ENCODE peak calls at places on chromosomes 7 and 10, in nine cellular contexts. One of them, this sample, is unnamed.
A peak's percentile ranks its signal among the peaks of the same experiment; 100 is the strongest.

GRCh38 chr10:77301305-77301730 is 336.3 kb downstream of the KCNMA1 start:
- DNase-seq in stimulated activated naive B cell treated with anti-CD40 and anti-IgM and Interleukin-4, amounts not matched to agents 10 μg/mL and 1 μg/mL and 100 μg/mL, for 72 hours: no peak
- DNase-seq in activated T-cell treated with anti-CD3 and anti-CD28 coated beads for 24 hours: no peak
- DNase-seq in stomach: no peak
- DNase-seq in activated gamma-delta T cell treated with anti-CD3 and anti-CD28 coated beads, Interleukin-2, amount 50 U/mL, for 16 hours: no peak
- DNase-seq in upper lobe of right lung: no peak
- DNase-seq in activated CD4-positive, alpha-beta T cell treated with anti-CD3 and anti-CD28 coated beads, Interleukin-2, amount 10 ng/mL, durations not matched to agents 7 days and 5 days: no peak
- DNase-seq in neuronal stem cell: no peak
- DNase-seq in NCI-H187: no peak
- DNase-seq in this sample: no peak

GRCh38 chr10:109156396-109156795 is 766.9 kb downstream of the XPNPEP1 start:
- DNase-seq in stomach: no peak
- DNase-seq in activated T-cell treated with anti-CD3 and anti-CD28 coated beads for 24 hours: no peak
- DNase-seq in stimulated activated naive B cell treated with anti-CD40 and anti-IgM and Interleukin-4, amounts not matched to agents 10 μg/mL and 1 μg/mL and 100 μg/mL, for 72 hours: no peak
- DNase-seq in upper lobe of right lung: no peak
- DNase-seq in activated CD4-positive, alpha-beta T cell treated with anti-CD3 and anti-CD28 coated beads, Interleukin-2, amount 10 ng/mL, durations not matched to agents 7 days and 5 days: no peak
- DNase-seq in NCI-H187: no peak
- DNase-seq in neuronal stem cell: no peak
- DNase-seq in activated gamma-delta T cell treated with anti-CD3 and anti-CD28 coated beads, Interleukin-2, amount 50 U/mL, for 16 hours: no peak
- DNase-seq in this sample: no peak

GRCh38 chr7:105429746-105430612 is 41.3 kb upstream of the SRPK2 start:
- DNase-seq in neuronal stem cell: no peak
- DNase-seq in upper lobe of right lung: peak; percentile 36
- DNase-seq in activated T-cell treated with anti-CD3 and anti-CD28 coated beads for 24 hours: peak; percentile 30
- DNase-seq in NCI-H187: no peak
- DNase-seq in stomach: peak; percentile 68
- DNase-seq in activated gamma-delta T cell treated with anti-CD3 and anti-CD28 coated beads, Interleukin-2, amount 50 U/mL, for 16 hours: peak; percentile 28
- DNase-seq in activated CD4-positive, alpha-beta T cell treated with anti-CD3 and anti-CD28 coated beads, Interleukin-2, amount 10 ng/mL, durations not matched to agents 7 days and 5 days: peak; percentile 72
- DNase-seq in stimulated activated naive B cell treated with anti-CD40 and anti-IgM and Interleukin-4, amounts not matched to agents 10 μg/mL and 1 μg/mL and 100 μg/mL, for 72 hours: no peak
- DNase-seq in this sample: peak; percentile 32

GRCh38 chr7:36037121-36037662 is 115.9 kb upstream of the EEPD1 start:
- DNase-seq in neuronal stem cell: no peak
- DNase-seq in stomach: peak; percentile 77
- DNase-seq in activated T-cell treated with anti-CD3 and anti-CD28 coated beads for 24 hours: no peak
- DNase-seq in activated CD4-positive, alpha-beta T cell treated with anti-CD3 and anti-CD28 coated beads, Interleukin-2, amount 10 ng/mL, durations not matched to agents 7 days and 5 days: no peak
- DNase-seq in NCI-H187: no peak
- DNase-seq in activated gamma-delta T cell treated with anti-CD3 and anti-CD28 coated beads, Interleukin-2, amount 50 U/mL, for 16 hours: no peak
- DNase-seq in stimulated activated naive B cell treated with anti-CD40 and anti-IgM and Interleukin-4, amounts not matched to agents 10 μg/mL and 1 μg/mL and 100 μg/mL, for 72 hours: no peak
- DNase-seq in upper lobe of right lung: no peak
- DNase-seq in this sample: no peak

GRCh38 chr10:89118091-89118490 is 89.0 kb downstream of the CH25H start:
- DNase-seq in neuronal stem cell: no peak
- DNase-seq in stimulated activated naive B cell treated with anti-CD40 and anti-IgM and Interleukin-4, amounts not matched to agents 10 μg/mL and 1 μg/mL and 100 μg/mL, for 72 hours: no peak
- DNase-seq in NCI-H187: no peak
- DNase-seq in activated CD4-positive, alpha-beta T cell treated with anti-CD3 and anti-CD28 coated beads, Interleukin-2, amount 10 ng/mL, durations not matched to agents 7 days and 5 days: no peak
- DNase-seq in stomach: no peak
- DNase-seq in upper lobe of right lung: no peak
- DNase-seq in activated gamma-delta T cell treated with anti-CD3 and anti-CD28 coated beads, Interleukin-2, amount 50 U/mL, for 16 hours: no peak
- DNase-seq in activated T-cell treated with anti-CD3 and anti-CD28 coated beads for 24 hours: no peak
- DNase-seq in this sample: no peak

GRCh38 chr7:101924171-101924570 is 106.7 kb downstream of the CUX1 start:
- DNase-seq in activated gamma-delta T cell treated with anti-CD3 and anti-CD28 coated beads, Interleukin-2, amount 50 U/mL, for 16 hours: no peak
- DNase-seq in neuronal stem cell: no peak
- DNase-seq in stomach: no peak
- DNase-seq in activated CD4-positive, alpha-beta T cell treated with anti-CD3 and anti-CD28 coated beads, Interleukin-2, amount 10 ng/mL, durations not matched to agents 7 days and 5 days: no peak
- DNase-seq in NCI-H187: no peak
- DNase-seq in activated T-cell treated with anti-CD3 and anti-CD28 coated beads for 24 hours: peak; percentile 7
- DNase-seq in stimulated activated naive B cell treated with anti-CD40 and anti-IgM and Interleukin-4, amounts not matched to agents 10 μg/mL and 1 μg/mL and 100 μg/mL, for 72 hours: no peak
- DNase-seq in upper lobe of right lung: no peak
- DNase-seq in this sample: no peak

GRCh38 chr10:26438534-26439269 is 561 bp downstream of the APBB1IP start:
- DNase-seq in neuronal stem cell: no peak
- DNase-seq in stomach: no peak
- DNase-seq in activated CD4-positive, alpha-beta T cell treated with anti-CD3 and anti-CD28 coated beads, Interleukin-2, amount 10 ng/mL, durations not matched to agents 7 days and 5 days: peak; percentile 77
- DNase-seq in activated gamma-delta T cell treated with anti-CD3 and anti-CD28 coated beads, Interleukin-2, amount 50 U/mL, for 16 hours: peak; percentile 56
- DNase-seq in activated T-cell treated with anti-CD3 and anti-CD28 coated beads for 24 hours: peak; percentile 62
- DNase-seq in upper lobe of right lung: peak; percentile 87
- DNase-seq in NCI-H187: no peak
- DNase-seq in stimulated activated naive B cell treated with anti-CD40 and anti-IgM and Interleukin-4, amounts not matched to agents 10 μg/mL and 1 μg/mL and 100 μg/mL, for 72 hours: peak; percentile 74
- DNase-seq in this sample: no peak

GRCh38 chr10:71757450-71757918 is 15.8 kb downstream of the VSIR start:
- DNase-seq in stimulated activated naive B cell treated with anti-CD40 and anti-IgM and Interleukin-4, amounts not matched to agents 10 μg/mL and 1 μg/mL and 100 μg/mL, for 72 hours: no peak
- DNase-seq in NCI-H187: no peak
- DNase-seq in activated gamma-delta T cell treated with anti-CD3 and anti-CD28 coated beads, Interleukin-2, amount 50 U/mL, for 16 hours: no peak
- DNase-seq in neuronal stem cell: no peak
- DNase-seq in activated T-cell treated with anti-CD3 and anti-CD28 coated beads for 24 hours: no peak
- DNase-seq in stomach: no peak
- DNase-seq in activated CD4-positive, alpha-beta T cell treated with anti-CD3 and anti-CD28 coated beads, Interleukin-2, amount 10 ng/mL, durations not matched to agents 7 days and 5 days: no peak
- DNase-seq in upper lobe of right lung: no peak
- DNase-seq in this sample: no peak

GRCh38 chr7:151254851-151255250 is 6.4 kb upstream of the SMARCD3 start:
- DNase-seq in activated T-cell treated with anti-CD3 and anti-CD28 coated beads for 24 hours: no peak
- DNase-seq in neuronal stem cell: no peak
- DNase-seq in NCI-H187: no peak
- DNase-seq in activated gamma-delta T cell treated with anti-CD3 and anti-CD28 coated beads, Interleukin-2, amount 50 U/mL, for 16 hours: no peak
- DNase-seq in stomach: no peak
- DNase-seq in upper lobe of right lung: no peak
- DNase-seq in activated CD4-positive, alpha-beta T cell treated with anti-CD3 and anti-CD28 coated beads, Interleukin-2, amount 10 ng/mL, durations not matched to agents 7 days and 5 days: no peak
- DNase-seq in stimulated activated naive B cell treated with anti-CD40 and anti-IgM and Interleukin-4, amounts not matched to agents 10 μg/mL and 1 μg/mL and 100 μg/mL, for 72 hours: no peak
- DNase-seq in this sample: no peak

GRCh38 chr10:34526758-34527730 is 288.1 kb downstream of the PARD3 start:
- DNase-seq in stimulated activated naive B cell treated with anti-CD40 and anti-IgM and Interleukin-4, amounts not matched to agents 10 μg/mL and 1 μg/mL and 100 μg/mL, for 72 hours: no peak
- DNase-seq in stomach: no peak
- DNase-seq in neuronal stem cell: peak; percentile 70
- DNase-seq in upper lobe of right lung: no peak
- DNase-seq in activated CD4-positive, alpha-beta T cell treated with anti-CD3 and anti-CD28 coated beads, Interleukin-2, amount 10 ng/mL, durations not matched to agents 7 days and 5 days: no peak
- DNase-seq in activated gamma-delta T cell treated with anti-CD3 and anti-CD28 coated beads, Interleukin-2, amount 50 U/mL, for 16 hours: no peak
- DNase-seq in activated T-cell treated with anti-CD3 and anti-CD28 coated beads for 24 hours: no peak
- DNase-seq in NCI-H187: no peak
- DNase-seq in this sample: no peak

GRCh38 chr10:109996225-109996624 is 11.6 kb upstream of the ADD3 start:
- DNase-seq in activated CD4-positive, alpha-beta T cell treated with anti-CD3 and anti-CD28 coated beads, Interleukin-2, amount 10 ng/mL, durations not matched to agents 7 days and 5 days: no peak
- DNase-seq in activated gamma-delta T cell treated with anti-CD3 and anti-CD28 coated beads, Interleukin-2, amount 50 U/mL, for 16 hours: no peak
- DNase-seq in stimulated activated naive B cell treated with anti-CD40 and anti-IgM and Interleukin-4, amounts not matched to agents 10 μg/mL and 1 μg/mL and 100 μg/mL, for 72 hours: no peak
- DNase-seq in activated T-cell treated with anti-CD3 and anti-CD28 coated beads for 24 hours: no peak
- DNase-seq in stomach: no peak
- DNase-seq in upper lobe of right lung: no peak
- DNase-seq in NCI-H187: no peak
- DNase-seq in neuronal stem cell: no peak
- DNase-seq in this sample: no peak

GRCh38 chr10:70052462-70053211 is at the start of gene MACROH2A2:
- DNase-seq in stomach: peak; percentile 43
- DNase-seq in NCI-H187: peak; percentile 14
- DNase-seq in neuronal stem cell: peak; percentile 77
- DNase-seq in activated CD4-positive, alpha-beta T cell treated with anti-CD3 and anti-CD28 coated beads, Interleukin-2, amount 10 ng/mL, durations not matched to agents 7 days and 5 days: peak; percentile 13
- DNase-seq in activated T-cell treated with anti-CD3 and anti-CD28 coated beads for 24 hours: no peak
- DNase-seq in stimulated activated naive B cell treated with anti-CD40 and anti-IgM and Interleukin-4, amounts not matched to agents 10 μg/mL and 1 μg/mL and 100 μg/mL, for 72 hours: no peak
- DNase-seq in activated gamma-delta T cell treated with anti-CD3 and anti-CD28 coated beads, Interleukin-2, amount 50 U/mL, for 16 hours: no peak
- DNase-seq in upper lobe of right lung: peak; percentile 79
- DNase-seq in this sample: no peak

GRCh38 chr10:72328829-72329204 is 25.9 kb downstream of the DNAJB12 start:
- DNase-seq in stimulated activated naive B cell treated with anti-CD40 and anti-IgM and Interleukin-4, amounts not matched to agents 10 μg/mL and 1 μg/mL and 100 μg/mL, for 72 hours: no peak
- DNase-seq in neuronal stem cell: no peak
- DNase-seq in upper lobe of right lung: no peak
- DNase-seq in activated CD4-positive, alpha-beta T cell treated with anti-CD3 and anti-CD28 coated beads, Interleukin-2, amount 10 ng/mL, durations not matched to agents 7 days and 5 days: no peak
- DNase-seq in activated T-cell treated with anti-CD3 and anti-CD28 coated beads for 24 hours: no peak
- DNase-seq in NCI-H187: no peak
- DNase-seq in stomach: no peak
- DNase-seq in activated gamma-delta T cell treated with anti-CD3 and anti-CD28 coated beads, Interleukin-2, amount 50 U/mL, for 16 hours: no peak
- DNase-seq in this sample: no peak

GRCh38 chr7:596819-597182 is 77.2 kb upstream of the PDGFA start:
- DNase-seq in neuronal stem cell: no peak
- DNase-seq in activated CD4-positive, alpha-beta T cell treated with anti-CD3 and anti-CD28 coated beads, Interleukin-2, amount 10 ng/mL, durations not matched to agents 7 days and 5 days: no peak
- DNase-seq in activated gamma-delta T cell treated with anti-CD3 and anti-CD28 coated beads, Interleukin-2, amount 50 U/mL, for 16 hours: no peak
- DNase-seq in stomach: no peak
- DNase-seq in activated T-cell treated with anti-CD3 and anti-CD28 coated beads for 24 hours: no peak
- DNase-seq in NCI-H187: no peak
- DNase-seq in stimulated activated naive B cell treated with anti-CD40 and anti-IgM and Interleukin-4, amounts not matched to agents 10 μg/mL and 1 μg/mL and 100 μg/mL, for 72 hours: no peak
- DNase-seq in upper lobe of right lung: no peak
- DNase-seq in this sample: no peak

GRCh38 chr10:33749042-33749441 is 414.6 kb upstream of the NRP1 start:
- DNase-seq in activated CD4-positive, alpha-beta T cell treated with anti-CD3 and anti-CD28 coated beads, Interleukin-2, amount 10 ng/mL, durations not matched to agents 7 days and 5 days: no peak
- DNase-seq in activated T-cell treated with anti-CD3 and anti-CD28 coated beads for 24 hours: no peak
- DNase-seq in neuronal stem cell: no peak
- DNase-seq in upper lobe of right lung: no peak
- DNase-seq in stimulated activated naive B cell treated with anti-CD40 and anti-IgM and Interleukin-4, amounts not matched to agents 10 μg/mL and 1 μg/mL and 100 μg/mL, for 72 hours: no peak
- DNase-seq in stomach: no peak
- DNase-seq in activated gamma-delta T cell treated with anti-CD3 and anti-CD28 coated beads, Interleukin-2, amount 50 U/mL, for 16 hours: no peak
- DNase-seq in NCI-H187: no peak
- DNase-seq in this sample: no peak

GRCh38 chr10:93481931-93482834 is at the start of gene MYOF:
- DNase-seq in stimulated activated naive B cell treated with anti-CD40 and anti-IgM and Interleukin-4, amounts not matched to agents 10 μg/mL and 1 μg/mL and 100 μg/mL, for 72 hours: peak; percentile 38
- DNase-seq in neuronal stem cell: peak; percentile 54
- DNase-seq in activated CD4-positive, alpha-beta T cell treated with anti-CD3 and anti-CD28 coated beads, Interleukin-2, amount 10 ng/mL, durations not matched to agents 7 days and 5 days: peak; percentile 70
- DNase-seq in stomach: peak; percentile 54
- DNase-seq in activated gamma-delta T cell treated with anti-CD3 and anti-CD28 coated beads, Interleukin-2, amount 50 U/mL, for 16 hours: no peak
- DNase-seq in NCI-H187: no peak
- DNase-seq in activated T-cell treated with anti-CD3 and anti-CD28 coated beads for 24 hours: peak; percentile 49
- DNase-seq in upper lobe of right lung: peak; percentile 80
- DNase-seq in this sample: peak; percentile 46

GRCh38 chr10:127148933-127149220 is 47.5 kb downstream of the INSYN2A start:
- DNase-seq in upper lobe of right lung: no peak
- DNase-seq in activated gamma-delta T cell treated with anti-CD3 and anti-CD28 coated beads, Interleukin-2, amount 50 U/mL, for 16 hours: no peak
- DNase-seq in stimulated activated naive B cell treated with anti-CD40 and anti-IgM and Interleukin-4, amounts not matched to agents 10 μg/mL and 1 μg/mL and 100 μg/mL, for 72 hours: no peak
- DNase-seq in neuronal stem cell: no peak
- DNase-seq in stomach: no peak
- DNase-seq in activated T-cell treated with anti-CD3 and anti-CD28 coated beads for 24 hours: no peak
- DNase-seq in activated CD4-positive, alpha-beta T cell treated with anti-CD3 and anti-CD28 coated beads, Interleukin-2, amount 10 ng/mL, durations not matched to agents 7 days and 5 days: no peak
- DNase-seq in NCI-H187: no peak
- DNase-seq in this sample: no peak

GRCh38 chr10:132133449-132134291 is 53.1 kb upstream of the DPYSL4 start:
- DNase-seq in stomach: no peak
- DNase-seq in activated gamma-delta T cell treated with anti-CD3 and anti-CD28 coated beads, Interleukin-2, amount 50 U/mL, for 16 hours: no peak
- DNase-seq in NCI-H187: no peak
- DNase-seq in activated T-cell treated with anti-CD3 and anti-CD28 coated beads for 24 hours: no peak
- DNase-seq in activated CD4-positive, alpha-beta T cell treated with anti-CD3 and anti-CD28 coated beads, Interleukin-2, amount 10 ng/mL, durations not matched to agents 7 days and 5 days: no peak
- DNase-seq in upper lobe of right lung: peak; percentile 60
- DNase-seq in neuronal stem cell: no peak
- DNase-seq in stimulated activated naive B cell treated with anti-CD40 and anti-IgM and Interleukin-4, amounts not matched to agents 10 μg/mL and 1 μg/mL and 100 μg/mL, for 72 hours: no peak
- DNase-seq in this sample: no peak

GRCh38 chr7:130486114-130486962 is 5.5 kb upstream of the MEST start:
- DNase-seq in activated T-cell treated with anti-CD3 and anti-CD28 coated beads for 24 hours: peak; percentile 28
- DNase-seq in NCI-H187: peak; percentile 31
- DNase-seq in upper lobe of right lung: peak; percentile 95
- DNase-seq in neuronal stem cell: peak; percentile 71
- DNase-seq in activated CD4-positive, alpha-beta T cell treated with anti-CD3 and anti-CD28 coated beads, Interleukin-2, amount 10 ng/mL, durations not matched to agents 7 days and 5 days: peak; percentile 45
- DNase-seq in stimulated activated naive B cell treated with anti-CD40 and anti-IgM and Interleukin-4, amounts not matched to agents 10 μg/mL and 1 μg/mL and 100 μg/mL, for 72 hours: peak; percentile 60
- DNase-seq in activated gamma-delta T cell treated with anti-CD3 and anti-CD28 coated beads, Interleukin-2, amount 50 U/mL, for 16 hours: peak; percentile 16
- DNase-seq in stomach: peak; percentile 80
- DNase-seq in this sample: peak; percentile 55

GRCh38 chr7:150860978-150861295 is 8.6 kb downstream of the AOC1 start:
- DNase-seq in activated gamma-delta T cell treated with anti-CD3 and anti-CD28 coated beads, Interleukin-2, amount 50 U/mL, for 16 hours: no peak
- DNase-seq in stimulated activated naive B cell treated with anti-CD40 and anti-IgM and Interleukin-4, amounts not matched to agents 10 μg/mL and 1 μg/mL and 100 μg/mL, for 72 hours: no peak
- DNase-seq in upper lobe of right lung: no peak
- DNase-seq in neuronal stem cell: no peak
- DNase-seq in NCI-H187: no peak
- DNase-seq in stomach: no peak
- DNase-seq in activated CD4-positive, alpha-beta T cell treated with anti-CD3 and anti-CD28 coated beads, Interleukin-2, amount 10 ng/mL, durations not matched to agents 7 days and 5 days: no peak
- DNase-seq in activated T-cell treated with anti-CD3 and anti-CD28 coated beads for 24 hours: no peak
- DNase-seq in this sample: no peak

GRCh38 chr7:75537731-75538130 is 45.6 kb downstream of the SPDYE5 start:
- DNase-seq in activated gamma-delta T cell treated with anti-CD3 and anti-CD28 coated beads, Interleukin-2, amount 50 U/mL, for 16 hours: no peak
- DNase-seq in NCI-H187: no peak
- DNase-seq in stimulated activated naive B cell treated with anti-CD40 and anti-IgM and Interleukin-4, amounts not matched to agents 10 μg/mL and 1 μg/mL and 100 μg/mL, for 72 hours: no peak
- DNase-seq in stomach: no peak
- DNase-seq in activated T-cell treated with anti-CD3 and anti-CD28 coated beads for 24 hours: no peak
- DNase-seq in activated CD4-positive, alpha-beta T cell treated with anti-CD3 and anti-CD28 coated beads, Interleukin-2, amount 10 ng/mL, durations not matched to agents 7 days and 5 days: no peak
- DNase-seq in upper lobe of right lung: peak; percentile 31
- DNase-seq in neuronal stem cell: no peak
- DNase-seq in this sample: no peak

GRCh38 chr7:116327751-116328150 is 117.4 kb downstream of the TES start:
- DNase-seq in neuronal stem cell: no peak
- DNase-seq in stimulated activated naive B cell treated with anti-CD40 and anti-IgM and Interleukin-4, amounts not matched to agents 10 μg/mL and 1 μg/mL and 100 μg/mL, for 72 hours: no peak
- DNase-seq in activated gamma-delta T cell treated with anti-CD3 and anti-CD28 coated beads, Interleukin-2, amount 50 U/mL, for 16 hours: no peak
- DNase-seq in upper lobe of right lung: no peak
- DNase-seq in NCI-H187: no peak
- DNase-seq in stomach: no peak
- DNase-seq in activated T-cell treated with anti-CD3 and anti-CD28 coated beads for 24 hours: no peak
- DNase-seq in activated CD4-positive, alpha-beta T cell treated with anti-CD3 and anti-CD28 coated beads, Interleukin-2, amount 10 ng/mL, durations not matched to agents 7 days and 5 days: no peak
- DNase-seq in this sample: no peak

GRCh38 chr7:3943265-3943664 is 642.2 kb downstream of the SDK1 start:
- DNase-seq in activated CD4-positive, alpha-beta T cell treated with anti-CD3 and anti-CD28 coated beads, Interleukin-2, amount 10 ng/mL, durations not matched to agents 7 days and 5 days: no peak
- DNase-seq in stimulated activated naive B cell treated with anti-CD40 and anti-IgM and Interleukin-4, amounts not matched to agents 10 μg/mL and 1 μg/mL and 100 μg/mL, for 72 hours: no peak
- DNase-seq in stomach: no peak
- DNase-seq in upper lobe of right lung: no peak
- DNase-seq in activated gamma-delta T cell treated with anti-CD3 and anti-CD28 coated beads, Interleukin-2, amount 50 U/mL, for 16 hours: no peak
- DNase-seq in neuronal stem cell: no peak
- DNase-seq in activated T-cell treated with anti-CD3 and anti-CD28 coated beads for 24 hours: no peak
- DNase-seq in NCI-H187: no peak
- DNase-seq in this sample: no peak

GRCh38 chr10:33180390-33180789 is 154.1 kb downstream of the NRP1 start:
- DNase-seq in activated gamma-delta T cell treated with anti-CD3 and anti-CD28 coated beads, Interleukin-2, amount 50 U/mL, for 16 hours: no peak
- DNase-seq in NCI-H187: no peak
- DNase-seq in stomach: no peak
- DNase-seq in activated CD4-positive, alpha-beta T cell treated with anti-CD3 and anti-CD28 coated beads, Interleukin-2, amount 10 ng/mL, durations not matched to agents 7 days and 5 days: no peak
- DNase-seq in upper lobe of right lung: no peak
- DNase-seq in stimulated activated naive B cell treated with anti-CD40 and anti-IgM and Interleukin-4, amounts not matched to agents 10 μg/mL and 1 μg/mL and 100 μg/mL, for 72 hours: no peak
- DNase-seq in neuronal stem cell: no peak
- DNase-seq in activated T-cell treated with anti-CD3 and anti-CD28 coated beads for 24 hours: peak; percentile 11
- DNase-seq in this sample: no peak

GRCh38 chr10:22590115-22590514 is 124.3 kb downstream of the PIP4K2A start:
- DNase-seq in activated gamma-delta T cell treated with anti-CD3 and anti-CD28 coated beads, Interleukin-2, amount 50 U/mL, for 16 hours: no peak
- DNase-seq in stomach: no peak
- DNase-seq in upper lobe of right lung: no peak
- DNase-seq in NCI-H187: no peak
- DNase-seq in activated CD4-positive, alpha-beta T cell treated with anti-CD3 and anti-CD28 coated beads, Interleukin-2, amount 10 ng/mL, durations not matched to agents 7 days and 5 days: no peak
- DNase-seq in activated T-cell treated with anti-CD3 and anti-CD28 coated beads for 24 hours: no peak
- DNase-seq in stimulated activated naive B cell treated with anti-CD40 and anti-IgM and Interleukin-4, amounts not matched to agents 10 μg/mL and 1 μg/mL and 100 μg/mL, for 72 hours: no peak
- DNase-seq in neuronal stem cell: no peak
- DNase-seq in this sample: no peak

This sample was measured in D721Med.